ENCODE peak calls at places on chromosomes 7 and 10, in five cellular contexts. F is RWPE1; G is NCI-H2171 treated with DMSO at 0.1 percent for 48 hours; C is NCI-H1105; H is activated naive CD4-positive, alpha-beta T cell. Z is an unnamed sample.
A peak's percentile ranks its signal among the peaks of the same experiment; 100 is the strongest.

GRCh38 chr10:102222798-102223197 is 3.3 kb upstream of the ELOVL3 start:
- DNase-seq in F (no peak), G (no peak), C (no peak), H (no peak), Z (no peak)

GRCh38 chr7:51314726-51315125 is 1.9 kb downstream of the COBL start:
- DNase-seq in F (no peak), G (no peak), C (no peak), H (no peak), Z (no peak)

GRCh38 chr10:117449636-117450035 is 74.4 kb upstream of the PDZD8 start:
- DNase-seq in F (no peak), G (no peak), C (no peak), H (no peak), Z (no peak)

GRCh38 chr10:72485701-72486100 is 131.0 kb upstream of the DNAJB12 start:
- DNase-seq in F (no peak), G (no peak), C (no peak), H (no peak), Z (no peak)

GRCh38 chr7:22137026-22137425 is 191.3 kb upstream of the CDCA7L start:
- DNase-seq in F (no peak), G (no peak), C (no peak), H (no peak), Z (no peak)

GRCh38 chr10:93954726-93955363 is 38.9 kb upstream of the PLCE1 start:
- DNase-seq in F (peak; percentile 13), G (no peak), C (no peak), H (no peak), Z (no peak)

GRCh38 chr7:27526991-27527722 is 135.5 kb downstream of the HIBADH start:
- DNase-seq in F (no peak), G (no peak), C (no peak), H (no peak), Z (peak; percentile 9)

GRCh38 chr10:111872591-111872990 is 311.0 kb downstream of the GPAM start:
- DNase-seq in F (no peak), G (no peak), C (no peak), H (no peak), Z (no peak)

GRCh38 chr7:103447073-103447960 is 1.3 kb upstream of the SLC26A5 start:
- DNase-seq in F (peak; percentile 69), G (peak; percentile 76), C (peak; percentile 79), H (no peak), Z (peak; percentile 28)

GRCh38 chr7:47366211-47366610 is 215.7 kb downstream of the TNS3 start:
- DNase-seq in F (no peak), G (peak; percentile 80), C (no peak), H (no peak), Z (no peak)

GRCh38 chr7:121034929-121035328 is 46.4 kb downstream of the CPED1 start:
- DNase-seq in F (no peak), G (no peak), C (no peak), H (no peak), Z (no peak)

Z was measured in DMS79.